ENCODE peak calls at places on chromosomes 1 and 21, in four cellular contexts. One of them, this sample, is unnamed. For H3K4me1 and H3K9me3, the result is how much of the 10 kb centered on the place peaks cover.

GRCh38 chr1:213296558-213296957 is 245.5 kb downstream of the RPS6KC1 start:
- DNase-seq in sigmoid colon: no peak
- DNase-seq in cardiac muscle cell: peak
- DNase-seq in left lung: no peak
- DNase-seq in this sample: no peak

GRCh38 chr21:42561742-42562141 is 48.1 kb downstream of the SLC37A1 start:
- DNase-seq in cardiac muscle cell: no peak
- DNase-seq in left lung: peak
- DNase-seq in sigmoid colon: peak
- DNase-seq in this sample: no peak

GRCh38 chr21:38918629-38919346 is 113.1 kb downstream of the ETS2 start:
- DNase-seq in cardiac muscle cell: no peak
- DNase-seq in left lung: no peak
- DNase-seq in sigmoid colon: peak
- DNase-seq in this sample: no peak

GRCh38 chr21:42309753-42310213 is 5.4 kb downstream of the TFF3 start:
- DNase-seq in cardiac muscle cell: peak
- DNase-seq in sigmoid colon: peak
- DNase-seq in left lung: peak
- DNase-seq in this sample: no peak

GRCh38 chr1:40185951-40186864 is 25.0 kb downstream of the RLF start:
- DNase-seq in sigmoid colon: no peak
- DNase-seq in left lung: no peak
- DNase-seq in cardiac muscle cell: peak
- DNase-seq in this sample: no peak

GRCh38 chr21:31204801-31205200 is 139.3 kb downstream of the TIAM1 start:
- DNase-seq in left lung: no peak
- DNase-seq in cardiac muscle cell: no peak
- DNase-seq in sigmoid colon: no peak
- DNase-seq in this sample: no peak

GRCh38 chr1:38608202-38608864 is 251.2 kb downstream of the RRAGC start:
- DNase-seq in cardiac muscle cell: peak
- DNase-seq in left lung: no peak
- DNase-seq in sigmoid colon: no peak
- DNase-seq in this sample: peak

GRCh38 chr21:14842641-14843040 is 222.2 kb downstream of the NRIP1 start:
- DNase-seq in left lung: no peak
- DNase-seq in cardiac muscle cell: no peak
- DNase-seq in sigmoid colon: no peak
- DNase-seq in this sample: no peak

GRCh38 chr1:1433804-1434130 is 1.7 kb upstream of the VWA1 start:
- DNase-seq in left lung: peak
- DNase-seq in cardiac muscle cell: peak
- DNase-seq in sigmoid colon: no peak
- DNase-seq in this sample: no peak

GRCh38 chr1:168607872-168608428 is 31.5 kb downstream of the XCL1 start:
- DNase-seq in cardiac muscle cell: no peak
- DNase-seq in sigmoid colon: no peak
- DNase-seq in left lung: no peak
- DNase-seq in this sample: no peak

GRCh38 chr1:6513296-6513928 is 21.9 kb upstream of the PLEKHG5 start:
- DNase-seq in cardiac muscle cell: no peak
- DNase-seq in sigmoid colon: no peak
- DNase-seq in left lung: no peak
- DNase-seq in this sample: no peak

GRCh38 chr1:3907031-3907534 is 7.0 kb upstream of the C1orf174 start:
- DNase-seq in cardiac muscle cell: no peak
- DNase-seq in sigmoid colon: peak
- DNase-seq in left lung: peak
- DNase-seq in this sample: no peak

GRCh38 chr21:42614811-42615342 is 38.5 kb upstream of the PDE9A start:
- DNase-seq in left lung: peak
- DNase-seq in sigmoid colon: no peak
- DNase-seq in cardiac muscle cell: no peak
- DNase-seq in this sample: no peak

GRCh38 chr1:16091296-16091695 is 17.8 kb upstream of the FAM131C start:
- DNase-seq in cardiac muscle cell: no peak
- DNase-seq in sigmoid colon: no peak
- DNase-seq in left lung: no peak
- DNase-seq in this sample: no peak

GRCh38 chr1:22329171-22329540 is 122.5 kb upstream of the ZBTB40 start:
- DNase-seq in sigmoid colon: peak
- DNase-seq in cardiac muscle cell: no peak
- DNase-seq in left lung: no peak
- DNase-seq in this sample: no peak

GRCh38 chr1:170823120-170823519 is 112.2 kb upstream of the MROH9 start:
- DNase-seq in left lung: no peak
- DNase-seq in sigmoid colon: no peak
- DNase-seq in cardiac muscle cell: no peak
- DNase-seq in this sample: no peak

DNA sequence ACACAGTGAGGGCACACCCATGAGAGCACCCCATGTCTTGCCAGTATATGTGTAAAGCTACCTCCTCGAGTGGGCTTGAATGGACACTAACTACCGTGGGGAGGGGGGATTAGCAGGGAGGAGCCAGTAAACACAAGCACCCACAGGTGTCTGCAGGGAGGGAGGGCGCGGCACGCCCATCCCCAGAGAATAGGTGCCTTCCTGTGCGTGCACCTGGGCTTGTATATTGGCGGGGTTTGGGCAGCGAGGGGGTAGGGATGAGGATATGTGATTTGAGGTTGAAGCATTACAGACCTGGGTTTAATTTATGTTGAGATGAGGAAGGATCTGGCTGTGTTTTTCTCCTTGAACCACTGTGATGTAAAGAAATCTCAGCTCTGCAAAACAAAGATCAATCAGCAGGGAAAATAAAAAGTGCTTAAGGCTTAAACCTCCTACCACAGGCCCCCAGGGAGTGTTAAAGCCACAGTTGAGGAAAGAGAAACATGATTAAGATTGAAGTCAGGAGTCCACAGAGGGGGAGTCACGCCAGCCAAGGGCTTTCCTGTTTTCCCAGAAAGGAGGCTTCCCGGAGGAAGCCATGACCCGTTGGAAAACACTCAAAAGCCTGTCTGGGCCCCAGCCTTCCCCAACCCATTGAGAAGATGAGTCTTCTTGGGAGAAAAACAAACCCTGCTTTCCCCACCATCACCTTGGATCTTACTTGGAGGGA is 80.0 kb downstream of the CAMK2N1 start:
- DNase-seq in sigmoid colon: no peak
- DNase-seq in cardiac muscle cell: peak
- DNase-seq in left lung: no peak
- DNase-seq in this sample: peak
- H3K27ac ChIP-seq in sigmoid colon: no peak
- H3K27ac ChIP-seq in cardiac muscle cell: no peak
- H3K27ac ChIP-seq in left lung: no peak
- H3K27ac ChIP-seq in this sample: no peak

GRCh38 chr1:42321731-42322130 is 13.3 kb downstream of the FOXJ3 start:
- DNase-seq in cardiac muscle cell: no peak
- DNase-seq in left lung: no peak
- DNase-seq in sigmoid colon: no peak
- DNase-seq in this sample: no peak

GRCh38 chr1:42322577-42322976 is 12.5 kb downstream of the FOXJ3 start:
- DNase-seq in sigmoid colon: no peak
- DNase-seq in left lung: no peak
- DNase-seq in cardiac muscle cell: peak
- DNase-seq in this sample: no peak

GRCh38 chr1:42323551-42323950 is 11.5 kb downstream of the FOXJ3 start:
- DNase-seq in left lung: no peak
- DNase-seq in cardiac muscle cell: no peak
- DNase-seq in sigmoid colon: no peak
- DNase-seq in this sample: no peak

GRCh38 chr1:42325014-42325402 is 10.0 kb downstream of the FOXJ3 start:
- DNase-seq in cardiac muscle cell: no peak
- DNase-seq in left lung: no peak
- DNase-seq in sigmoid colon: no peak
- DNase-seq in this sample: no peak

GRCh38 chr1:42324398-42325013 is 10.5 kb downstream of the FOXJ3 start:
- DNase-seq in left lung: no peak
- DNase-seq in cardiac muscle cell: no peak
- DNase-seq in sigmoid colon: no peak
- DNase-seq in this sample: no peak
- H3K4me1 ChIP-seq in left lung: half or more
- H3K4me1 ChIP-seq in cardiac muscle cell: under half
- H3K4me1 ChIP-seq in sigmoid colon: under half
- H3K4me1 ChIP-seq in this sample: under half

DNA sequence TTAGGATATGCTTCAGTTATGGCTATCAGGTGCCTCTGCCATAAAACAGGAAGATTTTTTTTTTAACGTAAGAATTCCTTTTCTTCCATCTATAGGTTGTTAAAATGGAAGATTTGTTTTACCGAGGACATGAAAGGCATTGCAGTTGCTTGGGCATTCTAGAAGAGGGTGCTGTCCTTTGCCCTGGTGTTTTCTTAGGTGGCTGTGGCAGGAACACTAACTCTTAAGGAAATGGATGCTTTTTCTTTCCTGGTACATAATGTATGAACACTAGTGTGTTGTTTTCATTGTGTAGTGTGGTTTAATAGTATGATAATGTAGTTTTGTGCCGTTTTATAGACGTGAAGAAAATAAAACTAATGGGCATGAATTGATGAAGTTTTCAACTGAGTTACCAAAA is 47.2 kb downstream of the UCK2 start:
- DNase-seq in cardiac muscle cell: no peak
- DNase-seq in left lung: no peak
- DNase-seq in sigmoid colon: no peak
- DNase-seq in this sample: no peak
- H3K9me3 ChIP-seq in cardiac muscle cell: under half
- H3K9me3 ChIP-seq in left lung: under half
- H3K9me3 ChIP-seq in sigmoid colon: under half
- H3K9me3 ChIP-seq in this sample: under half

GRCh38 chr21:43806017-43806710 is 16.8 kb downstream of the RRP1 start:
- DNase-seq in cardiac muscle cell: no peak
- DNase-seq in left lung: no peak
- DNase-seq in sigmoid colon: no peak
- DNase-seq in this sample: no peak
- H3K27ac ChIP-seq in cardiac muscle cell: no peak
- H3K27ac ChIP-seq in left lung: no peak
- H3K27ac ChIP-seq in sigmoid colon: no peak
- H3K27ac ChIP-seq in this sample: no peak

GRCh38 chr1:10671551-10672375 is 124.7 kb downstream of the CASZ1 start:
- DNase-seq in sigmoid colon: no peak
- DNase-seq in cardiac muscle cell: no peak
- DNase-seq in left lung: no peak
- DNase-seq in this sample: no peak
- H3K4me1 ChIP-seq in sigmoid colon: half or more
- H3K4me1 ChIP-seq in cardiac muscle cell: under half
- H3K4me1 ChIP-seq in left lung: half or more
- H3K4me1 ChIP-seq in this sample: under half

GRCh38 chr21:40936771-40937261 is 89.9 kb upstream of the DSCAM start:
- DNase-seq in cardiac muscle cell: no peak
- DNase-seq in left lung: no peak
- DNase-seq in sigmoid colon: no peak
- DNase-seq in this sample: no peak
- H3K9me3 ChIP-seq in cardiac muscle cell: under half
- H3K9me3 ChIP-seq in left lung: under half
- H3K9me3 ChIP-seq in sigmoid colon: under half
- H3K9me3 ChIP-seq in this sample: under half

GRCh38 chr1:12619396-12620141 is 1.6 kb upstream of the DHRS3 start:
- DNase-seq in sigmoid colon: peak
- DNase-seq in left lung: peak
- DNase-seq in cardiac muscle cell: peak
- DNase-seq in this sample: peak

GRCh38 chr1:12620931-12621330 is 2.9 kb upstream of the DHRS3 start:
- DNase-seq in sigmoid colon: no peak
- DNase-seq in cardiac muscle cell: no peak
- DNase-seq in left lung: no peak
- DNase-seq in this sample: no peak

GRCh38 chr1:12620142-12620865 is 2.3 kb upstream of the DHRS3 start:
- DNase-seq in sigmoid colon: no peak
- DNase-seq in left lung: no peak
- DNase-seq in cardiac muscle cell: no peak
- DNase-seq in this sample: no peak

GRCh38 chr1:12622506-12622905 is 4.5 kb upstream of the DHRS3 start:
- DNase-seq in cardiac muscle cell: no peak
- DNase-seq in sigmoid colon: no peak
- DNase-seq in left lung: no peak
- DNase-seq in this sample: no peak

GRCh38 chr1:12621346-12622320 is 3.6 kb upstream of the DHRS3 start:
- DNase-seq in cardiac muscle cell: peak
- DNase-seq in sigmoid colon: peak
- DNase-seq in left lung: no peak
- DNase-seq in this sample: no peak
- H3K27ac ChIP-seq in cardiac muscle cell: no peak
- H3K27ac ChIP-seq in sigmoid colon: peak
- H3K27ac ChIP-seq in left lung: no peak
- H3K27ac ChIP-seq in this sample: no peak